ENCODE peak calls at places on chromosome 18, in seven cellular contexts. N, I, S, Y, A, G and W are unnamed samples.

GRCh38 chr18:67217551-67218166 is 298.9 kb downstream of the DSEL start:
- DNase-seq in N (peak; percentile 9), I (peak; percentile 59), S (peak; percentile 72), Y (peak; percentile 75), A (peak; percentile 38), G (peak; percentile 84), W (peak; percentile 61)

GRCh38 chr18:38368886-38369285 is 803.3 kb upstream of the CELF4 start:
- DNase-seq in N (no peak), I (no peak), S (no peak), Y (no peak), A (no peak), G (no peak), W (no peak)

GRCh38 chr18:29164020-29164706 is 987.2 kb upstream of the CDH2 start:
- DNase-seq in N (no peak), I (no peak), S (no peak), Y (no peak), A (peak; percentile 37), G (peak; percentile 93), W (no peak)

GRCh38 chr18:48387300-48387699 is 21.9 kb downstream of the ZBTB7C start:
- DNase-seq in N (no peak), I (no peak), S (no peak), Y (no peak), A (no peak), G (no peak), W (no peak)

GRCh38 chr18:46169464-46169941 is 65.3 kb downstream of the HAUS1 start:
- DNase-seq in N (no peak), I (no peak), S (no peak), Y (peak; percentile 42), A (peak; percentile 72), G (peak; percentile 83), W (no peak)

GRCh38 chr18:2932247-2933181 is 80.4 kb downstream of the LPIN2 start:
- DNase-seq in N (peak; percentile 16), I (peak; percentile 51), S (no peak), Y (peak; percentile 52), A (peak; percentile 52), G (peak; percentile 78), W (peak; percentile 45)

GRCh38 chr18:28152354-28152753 is 24.6 kb downstream of the CDH2 start:
- DNase-seq in N (no peak), I (no peak), S (no peak), Y (no peak), A (no peak), G (no peak), W (no peak)

GRCh38 chr18:26005950-26006349 is 84.5 kb downstream of the SS18 start:
- DNase-seq in N (no peak), I (no peak), S (no peak), Y (no peak), A (no peak), G (no peak), W (no peak)

GRCh38 chr18:56068030-56068671 is 480.2 kb upstream of the TCF4 start:
- DNase-seq in N (no peak), I (no peak), S (no peak), Y (no peak), A (peak; percentile 47), G (peak; percentile 53), W (no peak)

GRCh38 chr18:48667276-48668254 is 128.7 kb downstream of the CTIF start:
- DNase-seq in N (peak; percentile 20), I (no peak), S (no peak), Y (peak; percentile 35), A (peak; percentile 44), G (no peak), W (no peak)

DNA sequence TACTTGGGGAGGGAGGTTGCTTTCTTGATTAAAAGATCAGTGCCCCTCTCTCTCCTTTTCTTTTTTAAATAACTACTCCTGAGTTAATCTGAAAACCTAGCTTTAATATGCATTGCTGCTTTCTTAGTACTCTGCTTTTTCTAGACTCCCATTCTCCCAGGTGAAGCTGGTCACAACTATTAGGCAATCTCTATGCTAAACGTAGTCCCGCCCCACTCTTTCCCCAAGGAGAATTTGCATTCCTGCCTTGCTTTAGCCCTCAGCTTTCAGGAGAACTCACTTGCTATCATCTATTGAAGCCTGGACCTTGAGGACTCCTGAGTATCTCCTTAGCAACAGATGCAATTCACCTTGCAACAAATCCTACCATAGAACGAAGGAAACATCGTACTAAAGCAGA is 72.3 kb upstream of the L3MBTL4 start:
- DNase-seq in N (peak; percentile 20), I (no peak), S (no peak), Y (no peak), A (no peak), G (no peak), W (no peak)
- H3K9me3 ChIP-seq in N (no peaks in the 10 kb centered on the region), I (no peaks in the 10 kb centered on the region), S (no peaks in the 10 kb centered on the region), Y (no peaks in the 10 kb centered on the region), A (no peaks in the 10 kb centered on the region), G (no peaks in the 10 kb centered on the region), W (no peaks in the 10 kb centered on the region)

GRCh38 chr18:10378688-10379465 is 75.6 kb upstream of the APCDD1 start:
- DNase-seq in N (no peak), I (no peak), S (no peak), Y (no peak), A (no peak), G (no peak), W (no peak)

GRCh38 chr18:10381951-10382350 is 72.5 kb upstream of the APCDD1 start:
- DNase-seq in N (no peak), I (no peak), S (no peak), Y (no peak), A (no peak), G (no peak), W (no peak)

GRCh38 chr18:10377956-10378355 is 76.5 kb upstream of the APCDD1 start:
- DNase-seq in N (no peak), I (no peak), S (no peak), Y (no peak), A (no peak), G (no peak), W (no peak)

GRCh38 chr18:10379511-10379910 is 74.9 kb upstream of the APCDD1 start:
- DNase-seq in N (no peak), I (no peak), S (no peak), Y (no peak), A (no peak), G (no peak), W (no peak)

GRCh38 chr18:10381516-10381915 is 72.9 kb upstream of the APCDD1 start:
- DNase-seq in N (no peak), I (no peak), S (no peak), Y (no peak), A (no peak), G (no peak), W (no peak)
- H3K4me3 ChIP-seq in N (no peak overlapping the region), I (no peak overlapping the region), S (no peak overlapping the region), Y (no peak overlapping the region), A (no peak overlapping the region), G (no peak overlapping the region), W (no peak overlapping the region)

DNA sequence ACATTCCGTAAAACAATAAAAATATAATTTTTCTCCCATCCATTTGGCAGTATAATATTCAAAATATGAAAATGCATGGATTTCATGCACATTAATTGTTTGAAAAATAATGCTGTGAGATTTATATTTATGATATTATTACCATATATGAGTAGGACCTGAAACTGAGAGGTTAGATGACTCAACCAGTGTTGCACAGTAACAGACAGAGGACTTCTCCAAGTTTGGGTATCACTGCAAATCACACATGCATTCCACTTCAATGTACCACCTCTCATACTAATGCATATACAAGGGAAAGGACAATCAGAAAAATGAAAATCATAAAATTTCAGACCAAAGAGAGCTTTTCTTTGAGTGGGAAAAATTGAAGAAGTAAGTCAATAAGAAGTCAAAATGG is 269.5 kb downstream of the SOCS6 start:
- DNase-seq in N (no peak), I (no peak), S (no peak), Y (no peak), A (no peak), G (no peak), W (no peak)
- H3K9me3 ChIP-seq in N (no peaks in the 10 kb centered on the region), I (no peaks in the 10 kb centered on the region), S (no peaks in the 10 kb centered on the region), Y (no peaks in the 10 kb centered on the region), A (no peaks in the 10 kb centered on the region), G (no peaks in the 10 kb centered on the region), W (no peaks in the 10 kb centered on the region)

GRCh38 chr18:58125183-58125582 is 81.2 kb downstream of the NEDD4L start:
- DNase-seq in N (no peak), I (no peak), S (no peak), Y (no peak), A (no peak), G (peak; percentile 11), W (no peak)
- H3K4me3 ChIP-seq in N (no peak overlapping the region), I (no peak overlapping the region), S (no peak overlapping the region), Y (no peak overlapping the region), A (no peak overlapping the region), G (no peak overlapping the region), W (no peak overlapping the region)

DNA sequence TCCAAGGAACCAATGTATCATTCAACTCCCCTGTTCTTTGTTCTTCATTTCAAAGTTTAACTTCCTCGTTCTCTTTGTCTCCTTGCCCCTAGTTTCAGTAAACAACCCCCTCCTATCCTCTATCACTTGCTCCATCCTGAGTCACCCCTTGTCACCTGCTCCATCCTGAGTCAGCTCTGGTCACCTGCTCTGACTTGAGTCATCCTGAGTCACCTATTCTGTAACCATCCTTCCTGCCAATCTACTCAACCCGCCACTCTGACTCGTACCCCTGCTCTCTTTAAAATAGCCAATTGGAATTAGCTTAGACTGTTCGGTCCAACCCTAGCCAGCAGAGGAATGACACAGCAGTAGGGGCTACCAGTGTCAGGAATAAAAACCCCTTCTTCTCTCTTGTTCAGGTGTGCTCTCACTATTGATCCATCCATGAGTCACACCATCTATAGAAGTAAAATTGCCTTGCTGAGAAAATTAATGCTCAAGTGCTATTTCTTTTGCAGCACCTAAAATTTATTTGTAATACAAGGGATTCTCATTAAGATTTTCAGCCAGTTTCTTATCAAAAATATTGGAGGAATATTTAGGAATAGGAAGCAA is 326.8 kb downstream of the AKAIN1 start:
- DNase-seq in N (no peak), I (no peak), S (no peak), Y (no peak), A (no peak), G (no peak), W (no peak)
- H3K9me3 ChIP-seq in N (peaks cover 7% of the 10 kb centered on the region), I (no peaks in the 10 kb centered on the region), S (no peaks in the 10 kb centered on the region), Y (no peaks in the 10 kb centered on the region), A (no peaks in the 10 kb centered on the region), G (no peaks in the 10 kb centered on the region), W (no peaks in the 10 kb centered on the region)

GRCh38 chr18:79789091-79789891 is 8.4 kb upstream of the KCNG2 start:
- DNase-seq in N (no peak), I (no peak), S (no peak), Y (no peak), A (no peak), G (no peak), W (no peak)
- H3K4me3 ChIP-seq in N (no peak overlapping the region), I (no peak overlapping the region), S (no peak overlapping the region), Y (no peak overlapping the region), A (no peak overlapping the region), G (no peak overlapping the region), W (no peak overlapping the region)